ENCODE peak calls at places on chromosomes 11 and 22, in nine cellular contexts. E is neural progenitor cell, H is RWPE1, R is AG04450, X is HCT116, J is lower lobe of right lung, C is heart right ventricle, F is thoracic aorta, P is cardiac muscle cell. B is an unnamed sample.

GRCh38 chr22:36014539-36015072 is 14.0 kb downstream of the RBFOX2 start:
- DNase-seq in C (no peak), X (no peak), E (no peak), H (no peak), F (no peak), P (no peak), J (no peak), R (no peak), B (no peak)

GRCh38 chr22:25791556-25791955 is 49.6 kb downstream of the MYO18B start:
- DNase-seq in C (no peak), F (no peak), J (no peak), H (no peak), X (no peak), E (no peak), P (no peak), R (no peak), B (no peak)

GRCh38 chr11:66262696-66263095 is 5.7 kb upstream of the RAB1B start:
- DNase-seq in F (no peak), P (no peak), C (no peak), E (no peak), H (no peak), J (no peak), R (no peak), X (no peak), B (no peak)

GRCh38 chr11:68036717-68037239 is 2.0 kb upstream of the TCIRG1 start:
- DNase-seq in H (no peak), R (no peak), E (no peak), F (no peak), J (peak; percentile 93), C (peak; percentile 68), P (no peak), X (no peak), B (no peak)

GRCh38 chr11:76086713-76087635 is 119.3 kb downstream of the WNT11 start:
- DNase-seq in P (no peak), F (no peak), C (no peak), J (no peak), X (no peak), H (no peak), E (no peak), R (peak; percentile 69), B (no peak)

GRCh38 chr11:62514151-62514550 is 32.5 kb downstream of the AHNAK start:
- DNase-seq in R (no peak), C (no peak), H (no peak), E (no peak), F (no peak), J (no peak), X (no peak), P (no peak), B (no peak)

GRCh38 chr22:19431641-19432091 is at the start of gene HIRA:
- DNase-seq in F (no peak), E (peak; percentile 88), R (no peak), P (peak; percentile 87), H (peak; percentile 54), C (peak; percentile 87), X (peak; percentile 53), J (peak; percentile 87), B (peak; percentile 51)

GRCh38 chr11:64390558-64390957 is 31.6 kb downstream of the RPS6KA4 start:
- DNase-seq in R (no peak), F (no peak), C (no peak), P (no peak), E (no peak), X (no peak), H (no peak), J (no peak), B (no peak)

GRCh38 chr11:371051-371450 is 1.8 kb downstream of the B4GALNT4 start:
- DNase-seq in R (no peak), C (no peak), F (no peak), J (peak; percentile 35), H (no peak), P (no peak), X (no peak), E (no peak), B (no peak)

GRCh38 chr11:368414-369335 is 624 bp upstream of the B4GALNT4 start:
- DNase-seq in E (peak; percentile 65), J (peak; percentile 41), F (no peak), P (peak; percentile 70), R (no peak), X (no peak), C (no peak), H (no peak), B (no peak)

GRCh38 chr11:371716-372590 is 2.7 kb downstream of the B4GALNT4 start:
- DNase-seq in E (no peak), H (no peak), P (no peak), X (no peak), J (no peak), F (no peak), C (no peak), R (no peak), B (no peak)

GRCh38 chr11:369336-370018 is at the start of gene B4GALNT4:
- DNase-seq in H (peak; percentile 68), C (no peak), F (no peak), J (peak; percentile 22), X (no peak), E (peak; percentile 78), P (peak; percentile 80), R (no peak), B (no peak)

GRCh38 chr11:370087-370941 is 1.0 kb downstream of the B4GALNT4 start:
- DNase-seq in P (peak; percentile 39), R (no peak), H (no peak), F (no peak), X (no peak), E (peak; percentile 82), J (peak; percentile 28), C (no peak), B (no peak)
- H3K27ac ChIP-seq in P (no peak overlapping the region), R (no peak overlapping the region), H (peak overlapping the region; percentile 69), F (no peak overlapping the region), X (peak overlapping the region; percentile 56), E (peak overlapping the region; percentile 16), J (no peak overlapping the region), C (no peak overlapping the region), B (peak overlapping the region; percentile 58)

GRCh38 chr11:120121914-120122473 is 15.9 kb downstream of the TRIM29 start:
- DNase-seq in J (peak; percentile 76), X (no peak), R (no peak), F (no peak), P (no peak), C (no peak), E (peak; percentile 33), H (peak; percentile 75), B (no peak)
- H3K27ac ChIP-seq in J (peak overlapping the region; percentile 60), X (no peak overlapping the region), R (no peak overlapping the region), F (no peak overlapping the region), P (no peak overlapping the region), C (no peak overlapping the region), E (no peak overlapping the region), H (peak overlapping the region; percentile 98), B (no peak overlapping the region)

DNA sequence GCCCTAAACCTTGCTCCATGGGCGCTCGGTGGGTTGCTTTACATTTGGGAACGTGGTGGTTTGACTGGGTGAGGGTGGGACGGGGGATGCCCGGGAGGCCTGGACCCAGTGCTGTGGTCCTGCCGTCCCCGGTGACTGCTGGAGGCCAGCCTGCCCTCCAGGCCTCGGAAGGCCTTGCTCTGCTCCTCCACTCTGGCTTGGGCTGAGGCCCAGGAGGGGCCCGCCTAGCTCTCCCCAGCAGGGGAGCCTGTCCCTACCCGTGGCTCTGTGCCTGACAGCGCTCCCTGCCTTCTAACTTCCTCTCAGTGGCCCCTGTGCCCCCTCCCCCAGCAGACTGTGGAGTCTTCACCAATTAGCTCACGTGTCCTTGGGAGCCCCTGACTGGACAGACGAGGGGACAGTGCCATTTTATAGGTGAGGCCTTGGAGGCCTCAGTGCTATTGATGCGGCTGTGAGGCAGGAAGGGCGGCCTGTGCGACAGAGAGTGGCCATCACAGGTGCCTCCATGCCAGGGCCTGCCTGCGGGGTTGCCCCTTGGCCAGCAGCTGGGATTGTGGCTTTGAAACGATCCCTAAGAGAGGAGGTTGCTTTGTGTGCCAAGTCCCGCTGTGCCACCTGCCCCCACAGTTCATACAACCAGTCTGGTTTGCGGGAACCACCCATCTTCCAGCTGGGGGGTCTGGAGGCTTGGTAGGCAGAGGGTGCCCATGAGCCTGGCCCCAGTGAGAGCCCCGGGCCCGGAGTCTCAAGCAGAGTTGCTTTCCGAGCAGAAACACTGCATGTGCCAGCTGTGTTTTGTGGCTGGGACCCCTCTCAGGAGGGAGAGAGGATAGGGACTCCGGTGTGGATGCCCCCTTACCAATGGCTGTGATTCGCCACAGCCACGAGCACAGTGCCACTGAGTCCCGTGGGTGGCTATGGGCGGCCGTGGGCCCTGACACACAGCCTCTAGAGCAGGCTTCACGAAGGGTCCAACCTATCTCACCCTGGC is 17.7 kb downstream of the TPCN2 start:
- DNase-seq in P (no peak), R (no peak), X (no peak), C (peak; percentile 6), J (no peak), H (no peak), E (no peak), F (no peak), B (no peak)
- H3K27ac ChIP-seq in P (peak overlapping the region; percentile 17), R (no peak overlapping the region), X (no peak overlapping the region), C (no peak overlapping the region), J (no peak overlapping the region), H (peak overlapping the region; percentile 7), E (no peak overlapping the region), F (no peak overlapping the region), B (no peak overlapping the region)

DNA sequence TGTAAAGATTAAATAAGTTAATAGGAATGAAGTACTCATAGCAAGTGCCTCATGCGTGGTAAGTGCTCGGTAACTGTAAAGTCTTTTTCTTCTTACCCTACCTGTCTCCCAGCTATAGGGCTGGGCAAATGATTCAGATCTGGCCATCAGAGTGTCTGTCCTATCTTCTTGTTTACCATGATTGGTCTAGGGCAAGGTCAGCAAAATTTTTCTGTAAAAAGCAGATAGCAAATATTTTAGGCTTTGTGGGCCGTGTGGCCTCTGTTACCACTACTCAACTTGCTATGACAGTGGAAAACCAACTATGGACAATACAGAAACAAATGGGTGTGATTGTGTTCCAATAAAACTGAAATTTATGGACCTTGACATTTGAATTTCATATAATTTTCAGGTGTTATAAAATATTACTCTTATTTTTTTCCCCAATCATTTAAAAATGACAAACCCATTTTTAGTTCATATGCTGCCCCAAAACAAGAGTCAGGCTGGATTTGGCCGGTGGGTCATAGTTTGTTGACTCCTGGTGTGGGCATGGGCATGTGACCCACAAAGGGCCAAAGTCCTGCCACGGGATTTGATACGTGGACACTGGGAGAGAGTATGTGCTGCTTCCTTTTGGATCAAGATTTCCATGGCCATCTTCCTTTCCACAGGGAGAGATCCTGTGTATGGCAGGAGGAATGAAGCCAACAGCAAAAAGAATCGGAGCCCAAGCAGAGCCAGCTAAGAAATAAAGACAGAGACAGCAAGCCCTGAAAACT is 26.8 kb upstream of the FZD4 start:
- DNase-seq in C (no peak), X (no peak), R (no peak), J (no peak), E (no peak), F (no peak), H (no peak), P (no peak), B (no peak)
- H3K27ac ChIP-seq in C (no peak overlapping the region), X (no peak overlapping the region), R (no peak overlapping the region), J (no peak overlapping the region), E (no peak overlapping the region), F (no peak overlapping the region), H (peak overlapping the region; percentile 33), P (no peak overlapping the region), B (no peak overlapping the region)